ENCODE peak calls at places on chromosomes 16 and 17, in eight cellular contexts. T, I, F, V, A, H, G and R are unnamed samples.

GRCh38 chr16:68901910-68902309 is 58.6 kb downstream of the TANGO6 start:
- DNase-seq in T (no peak), I (no peak), F (no peak), V (no peak), A (no peak), H (no peak), G (no peak), R (no peak)

GRCh38 chr17:44672479-44673093 is 16.3 kb downstream of the MEIOC start:
- DNase-seq in T (no peak), I (no peak), F (no peak), V (peak), A (peak), H (no peak), G (no peak), R (no peak)

GRCh38 chr16:3745751-3746355 is 28.5 kb upstream of the TRAP1 start:
- DNase-seq in T (peak), I (no peak), F (no peak), V (no peak), A (no peak), H (no peak), G (no peak), R (peak)

GRCh38 chr17:4215882-4216411 is 47.8 kb downstream of the ANKFY1 start:
- DNase-seq in T (no peak), I (no peak), F (no peak), V (no peak), A (peak), H (no peak), G (peak), R (no peak)

GRCh38 chr17:28519236-28519635 is 13.1 kb downstream of the FOXN1 start:
- DNase-seq in T (no peak), I (no peak), F (no peak), V (no peak), A (no peak), H (no peak), G (no peak), R (no peak)

GRCh38 chr17:77884967-77885641 is 73.4 kb upstream of the TNRC6C start:
- DNase-seq in T (no peak), I (no peak), F (no peak), V (no peak), A (peak), H (no peak), G (peak), R (no peak)

GRCh38 chr16:86059253-86060171 is 160.6 kb downstream of the IRF8 start:
- DNase-seq in T (peak), I (no peak), F (no peak), V (no peak), A (no peak), H (no peak), G (no peak), R (no peak)

GRCh38 chr17:59369026-59369724 is 37.7 kb downstream of the YPEL2 start:
- DNase-seq in T (no peak), I (no peak), F (no peak), V (no peak), A (peak), H (no peak), G (no peak), R (no peak)

GRCh38 chr16:69823831-69824563 is 61.9 kb downstream of the WWP2 start:
- DNase-seq in T (peak), I (peak), F (no peak), V (peak), A (no peak), H (no peak), G (no peak), R (no peak)

GRCh38 chr17:32912218-32912897 is 15.6 kb upstream of the TMEM98 start:
- DNase-seq in T (peak), I (no peak), F (peak), V (peak), A (peak), H (no peak), G (no peak), R (no peak)

GRCh38 chr17:29746669-29747068 is 124.0 kb upstream of the CORO6 start:
- DNase-seq in T (no peak), I (no peak), F (no peak), V (no peak), A (peak), H (no peak), G (no peak), R (no peak)

GRCh38 chr17:77282524-77283515 is 142.1 kb downstream of the SEC14L1 start:
- DNase-seq in T (peak), I (no peak), F (peak), V (peak), A (peak), H (no peak), G (no peak), R (no peak)

GRCh38 chr17:32385121-32385520 is 35.2 kb downstream of the ZNF207 start:
- DNase-seq in T (no peak), I (no peak), F (no peak), V (no peak), A (no peak), H (no peak), G (no peak), R (no peak)

GRCh38 chr17:65850486-65850885 is 289.0 kb upstream of the AXIN2 start:
- DNase-seq in T (no peak), I (no peak), F (no peak), V (no peak), A (no peak), H (no peak), G (no peak), R (no peak)

GRCh38 chr16:50547340-50547865 is 793 bp upstream of the NKD1 start:
- DNase-seq in T (peak), I (no peak), F (no peak), V (peak), A (peak), H (no peak), G (peak), R (no peak)

GRCh38 chr16:1183235-1183907 is 30.5 kb downstream of the CACNA1H start:
- DNase-seq in T (peak), I (no peak), F (no peak), V (no peak), A (peak), H (no peak), G (peak), R (no peak)

GRCh38 chr16:81350306-81350615 is 35.5 kb downstream of the GAN start:
- DNase-seq in T (no peak), I (no peak), F (no peak), V (peak), A (no peak), H (no peak), G (no peak), R (no peak)

GRCh38 chr17:81388091-81388611 is 7.1 kb upstream of the BAHCC1 start:
- DNase-seq in T (no peak), I (no peak), F (no peak), V (no peak), A (peak), H (no peak), G (no peak), R (no peak)

GRCh38 chr17:33452797-33453196 is 159.7 kb upstream of the ASIC2 start:
- DNase-seq in T (no peak), I (no peak), F (no peak), V (no peak), A (no peak), H (no peak), G (no peak), R (no peak)

GRCh38 chr16:87628940-87629339 is 26.6 kb downstream of the JPH3 start:
- DNase-seq in T (no peak), I (no peak), F (no peak), V (no peak), A (peak), H (no peak), G (no peak), R (no peak)

GRCh38 chr16:58471209-58471975 is 28.6 kb upstream of the NDRG4 start:
- DNase-seq in T (no peak), I (no peak), F (no peak), V (no peak), A (peak), H (no peak), G (no peak), R (no peak)

GRCh38 chr17:75352079-75352569 is 53.4 kb downstream of the GRB2 start:
- DNase-seq in T (no peak), I (no peak), F (no peak), V (peak), A (peak), H (peak), G (no peak), R (no peak)

GRCh38 chr17:79097226-79098055 is 22.8 kb downstream of the ENGASE start:
- DNase-seq in T (no peak), I (no peak), F (no peak), V (no peak), A (peak), H (no peak), G (no peak), R (no peak)

GRCh38 chr16:86203557-86204275 is 304.8 kb downstream of the IRF8 start:
- DNase-seq in T (no peak), I (peak), F (no peak), V (no peak), A (no peak), H (no peak), G (no peak), R (peak)

GRCh38 chr17:40015998-40016691 is 905 bp downstream of the CSF3 start:
- DNase-seq in T (no peak), I (no peak), F (no peak), V (no peak), A (no peak), H (no peak), G (no peak), R (no peak)

GRCh38 chr17:5607946-5608345 is 23.6 kb upstream of the NLRP1 start:
- DNase-seq in T (no peak), I (no peak), F (no peak), V (no peak), A (no peak), H (no peak), G (no peak), R (no peak)

GRCh38 chr16:19182487-19182886 is 14.4 kb downstream of the SYT17 start:
- DNase-seq in T (no peak), I (no peak), F (no peak), V (no peak), A (no peak), H (no peak), G (no peak), R (no peak)

GRCh38 chr17:34259151-34259550 is 4.1 kb downstream of the CCL2 start:
- DNase-seq in T (no peak), I (no peak), F (no peak), V (no peak), A (no peak), H (no peak), G (no peak), R (no peak)

GRCh38 chr17:3982113-3982512 is 17.9 kb upstream of the ATP2A3 start:
- DNase-seq in T (no peak), I (no peak), F (no peak), V (no peak), A (no peak), H (no peak), G (no peak), R (no peak)

GRCh38 chr17:30113213-30113612 is 3.4 kb upstream of the NSRP1 start:
- DNase-seq in T (no peak), I (no peak), F (no peak), V (peak), A (peak), H (no peak), G (no peak), R (no peak)

GRCh38 chr17:15233022-15233805 is 31.9 kb downstream of the PMP22 start:
- DNase-seq in T (no peak), I (no peak), F (no peak), V (peak), A (peak), H (no peak), G (no peak), R (no peak)

GRCh38 chr17:29565643-29566472 is 979 bp downstream of the ABHD15 start:
- DNase-seq in T (peak), I (peak), F (peak), V (peak), A (peak), H (no peak), G (peak), R (peak)

GRCh38 chr16:70701036-70701435 is 15.2 kb upstream of the MTSS2 start:
- DNase-seq in T (no peak), I (no peak), F (no peak), V (no peak), A (peak), H (no peak), G (no peak), R (no peak)

GRCh38 chr17:82343560-82343959 is 10.0 kb upstream of the SECTM1 start:
- DNase-seq in T (no peak), I (no peak), F (no peak), V (no peak), A (no peak), H (no peak), G (no peak), R (no peak)

GRCh38 chr17:41366070-41366469 is 3.5 kb downstream of the KRT33B start:
- DNase-seq in T (no peak), I (no peak), F (no peak), V (no peak), A (no peak), H (no peak), G (no peak), R (no peak)

GRCh38 chr16:83806721-83807120 is 1.1 kb upstream of the HSBP1 start:
- DNase-seq in T (no peak), I (no peak), F (no peak), V (no peak), A (no peak), H (no peak), G (no peak), R (no peak)

GRCh38 chr16:2964416-2965223 is 545 bp downstream of the KREMEN2 start:
- DNase-seq in T (no peak), I (no peak), F (no peak), V (peak), A (peak), H (peak), G (peak), R (peak)